ENCODE peak calls at places on chromosomes 13 and 19, in four cellular contexts. K, N, X and R are unnamed samples.

GRCh38 chr19:6479836-6480398 is 1.7 kb downstream of the DENND1C start:
- DNase-seq in N (no peak), X (no peak), K (no peak), R (no peak)

GRCh38 chr13:20664304-20664703 is 39.2 kb upstream of the IL17D start:
- DNase-seq in N (no peak), K (no peak), X (no peak), R (no peak)

GRCh38 chr13:80444240-80445015 is 103.5 kb upstream of the SPRY2 start:
- DNase-seq in K (no peak), N (no peak), X (no peak), R (no peak)

GRCh38 chr19:4969772-4970531 is 1.0 kb downstream of the KDM4B start:
- DNase-seq in X (no peak), K (peak; percentile 56), N (no peak), R (no peak)

GRCh38 chr19:2432131-2432848 is 4.9 kb upstream of the TIMM13 start:
- DNase-seq in X (no peak), N (no peak), K (no peak), R (no peak)

GRCh38 chr19:46630806-46631205 is 5.2 kb downstream of the GNG8 start:
- DNase-seq in N (no peak), K (no peak), X (no peak), R (no peak)

GRCh38 chr13:35764359-35765015 is 288.0 kb upstream of the MAB21L1 start:
- DNase-seq in X (no peak), K (no peak), N (no peak), R (no peak)

GRCh38 chr19:49061445-49061844 is 3.2 kb downstream of the NTF4 start:
- DNase-seq in N (no peak), X (no peak), K (peak; percentile 22), R (no peak)